ENCODE peak calls at places on chromosomes 16 and 17, in ten cellular contexts. X is pancreas, V is BE2C, Y is HFF-Myc, H is MM.1S, K is lower lobe of right lung, J is DND-41, R is lung, T is ascending aorta, A is mucosa of descending colon. B is an unnamed sample.

GRCh38 chr17:45227631-45228120 is 6.0 kb downstream of the FMNL1 start:
- DNase-seq in H (peak), J (no peak), A (peak), Y (no peak), K (no peak), X (no peak), R (no peak), T (no peak), V (no peak), B (no peak)

GRCh38 chr17:60128171-60128859 is 21.5 kb upstream of the CA4 start:
- DNase-seq in Y (no peak), J (no peak), R (peak), K (no peak), A (no peak), H (no peak), V (no peak), T (no peak), X (no peak), B (no peak)

GRCh38 chr17:81420769-81421462 is 25.7 kb downstream of the BAHCC1 start:
- DNase-seq in T (no peak), K (peak), X (peak), J (no peak), H (no peak), V (no peak), A (no peak), R (no peak), Y (no peak), B (no peak)

GRCh38 chr17:44235583-44235936 is 16.1 kb upstream of the UBTF start:
- DNase-seq in X (no peak), J (no peak), V (no peak), A (no peak), H (no peak), Y (no peak), T (no peak), R (no peak), K (no peak), B (no peak)

GRCh38 chr17:57329380-57330214 is 73.3 kb downstream of the MSI2 start:
- DNase-seq in J (no peak), A (no peak), H (no peak), T (no peak), K (no peak), V (peak), R (no peak), X (no peak), Y (no peak), B (no peak)

GRCh38 chr16:68985855-68986254 is 119.6 kb upstream of the HAS3 start:
- DNase-seq in J (no peak), K (no peak), A (no peak), H (no peak), Y (no peak), X (no peak), R (no peak), T (no peak), V (no peak), B (peak)

GRCh38 chr17:66915792-66916191 is 48.7 kb upstream of the CACNG4 start:
- DNase-seq in K (no peak), Y (no peak), V (no peak), X (no peak), A (no peak), H (no peak), R (no peak), J (no peak), T (no peak), B (no peak)

GRCh38 chr17:61416211-61416539 is 16.5 kb downstream of the TBX2 start:
- DNase-seq in K (no peak), Y (no peak), A (no peak), R (no peak), H (no peak), T (no peak), J (no peak), X (no peak), V (no peak), B (no peak)

GRCh38 chr17:35433075-35433894 is 985 bp upstream of the SLFN12 start:
- DNase-seq in K (peak), R (peak), H (peak), T (peak), J (peak), Y (peak), A (peak), V (no peak), X (no peak), B (peak)

GRCh38 chr17:15377200-15377599 is 35.8 kb upstream of the TEKT3 start:
- DNase-seq in H (no peak), V (no peak), K (no peak), R (no peak), J (no peak), Y (peak), T (no peak), X (no peak), A (no peak), B (peak)

GRCh38 chr16:83826146-83826913 is 18.6 kb downstream of the HSBP1 start:
- DNase-seq in R (peak), Y (no peak), A (peak), T (peak), H (peak), X (peak), J (peak), K (peak), V (peak), B (peak)

GRCh38 chr16:69244336-69244735 is 57.4 kb downstream of the SNTB2 start:
- DNase-seq in J (no peak), K (no peak), V (no peak), X (no peak), H (no peak), T (no peak), A (no peak), Y (no peak), R (no peak), B (no peak)

GRCh38 chr16:73996624-73997339 is 299.8 kb upstream of the PSMD7 start:
- DNase-seq in J (no peak), V (no peak), Y (no peak), X (no peak), A (peak), K (no peak), R (no peak), H (no peak), T (no peak), B (no peak)

GRCh38 chr17:31915456-31916100 is 14.1 kb upstream of the UTP6 start:
- DNase-seq in X (no peak), R (no peak), V (no peak), A (no peak), K (no peak), H (no peak), Y (no peak), T (no peak), J (no peak), B (no peak)

GRCh38 chr16:51814617-51815016 is 663.5 kb upstream of the SALL1 start:
- DNase-seq in V (no peak), Y (no peak), J (no peak), H (no peak), X (no peak), T (no peak), K (no peak), R (no peak), A (no peak), B (no peak)

GRCh38 chr17:76011951-76012350 is 11.3 kb downstream of the CDK3 start:
- DNase-seq in K (no peak), J (no peak), Y (no peak), V (no peak), A (no peak), H (no peak), T (no peak), X (no peak), R (no peak), B (no peak)

GRCh38 chr17:39209317-39210092 is 9.4 kb downstream of the RPL19 start:
- DNase-seq in J (peak), T (peak), K (peak), X (peak), Y (no peak), R (peak), V (peak), H (no peak), A (peak), B (no peak)

GRCh38 chr16:86251682-86252081 is 258.6 kb upstream of the FOXF1 start:
- DNase-seq in T (no peak), K (no peak), X (no peak), J (no peak), R (no peak), Y (no peak), V (no peak), H (no peak), A (peak), B (no peak)

GRCh38 chr17:64661981-64662773 is at the start of gene SMURF2:
- DNase-seq in K (peak), R (peak), X (peak), A (peak), V (peak), T (peak), Y (no peak), J (peak), H (peak), B (no peak)

GRCh38 chr17:49414622-49415350 is at the start of gene PHB1:
- DNase-seq in X (peak), T (peak), J (peak), A (peak), R (peak), Y (peak), H (peak), V (peak), K (peak), B (peak)

GRCh38 chr17:49409066-49409465 is 5.6 kb downstream of the PHB1 start:
- DNase-seq in X (no peak), V (no peak), H (no peak), T (no peak), Y (no peak), J (no peak), R (no peak), K (no peak), A (peak), B (no peak)

GRCh38 chr17:49414271-49414621 is 436 bp downstream of the PHB1 start:
- DNase-seq in R (no peak), H (peak), K (no peak), J (no peak), T (no peak), Y (no peak), V (no peak), X (no peak), A (peak), B (no peak)
- H3K4me3 ChIP-seq in R (peak), H (peak), K (peak), J (peak), T (peak), Y (peak), V (peak), X (peak), A (peak), B (peak)

GRCh38 chr16:21253470-21253869 is 20.0 kb downstream of the ANKS4B start:
- DNase-seq in T (no peak), J (no peak), H (no peak), A (no peak), V (no peak), K (no peak), Y (no peak), X (no peak), R (no peak), B (no peak)
- TF ChIP-seq CTCF in T (no peak), J (no peak), H (no peak), A (no peak), V (no peak), K (no peak), Y (no peak), X (no peak), R (no peak), B (no peak)

DNA sequence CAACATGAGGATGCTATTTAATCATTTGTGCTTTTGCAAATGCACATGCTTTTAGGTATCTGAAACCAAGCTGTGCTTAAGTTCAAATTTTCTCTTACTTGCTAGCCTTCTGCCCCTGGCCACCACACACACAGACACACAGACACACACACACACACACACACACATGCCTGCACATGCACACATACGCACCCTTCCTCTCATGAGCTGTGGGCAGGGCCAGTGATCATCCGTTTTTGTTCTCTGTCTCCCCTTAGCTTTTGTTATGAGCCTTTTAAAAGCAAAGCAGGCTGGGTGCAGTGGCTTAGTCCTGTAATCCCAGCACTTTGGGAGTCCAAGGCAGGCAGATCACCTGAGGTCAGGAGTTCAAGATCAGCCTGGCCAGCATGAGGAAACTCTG is 34.2 kb downstream of the CD300LF start:
- DNase-seq in A (no peak), K (no peak), X (no peak), Y (no peak), H (no peak), T (no peak), R (no peak), J (no peak), V (no peak), B (no peak)
- H3K4me3 ChIP-seq in A (no peak), K (no peak), X (no peak), Y (no peak), H (no peak), T (no peak), R (no peak), J (no peak), V (no peak), B (no peak)

GRCh38 chr17:77429985-77430752 is 289.4 kb downstream of the SEC14L1 start:
- DNase-seq in V (peak), H (peak), K (peak), A (peak), Y (no peak), X (peak), R (peak), J (peak), T (peak), B (peak)
- TF ChIP-seq CTCF in V (peak), H (peak), K (peak), A (peak), Y (peak), X (peak), R (peak), J (peak), T (peak), B (peak)